ENCODE peak calls at places on chromosomes 16 and 17, in ten cellular contexts. J is NCI-H1105, D is germinal center, Z is T-helper 2 cell, Q is T-cell, K is HTR-8/SVneo, Y is NCI-H1417 treated with DMSO at 0.1 percent for 48 hours, B is cardiac muscle cell, N is IMR-90, O is NT2/D1. L is an unnamed sample.

GRCh38 chr16:8956265-8957060 is 7.2 kb downstream of the USP7 start:
- DNase-seq in O (no peak), N (no peak), J (no peak), K (no peak), B (no peak), Y (no peak), Z (no peak), Q (no peak), D (no peak), L (no peak)

GRCh38 chr17:62807812-62808575 is at the start of gene MARCHF10:
- DNase-seq in Q (no peak), D (peak), K (no peak), Z (peak), B (no peak), N (no peak), O (no peak), J (peak), Y (peak), L (no peak)

GRCh38 chr17:75843577-75844529 is at the start of gene UNC13D:
- DNase-seq in J (no peak), B (no peak), O (no peak), Q (peak), N (no peak), K (no peak), Z (peak), Y (no peak), D (peak), L (peak)

GRCh38 chr16:87819282-87819681 is 50.0 kb downstream of the SLC7A5 start:
- DNase-seq in J (no peak), D (no peak), B (no peak), Z (no peak), Q (no peak), K (no peak), N (no peak), O (no peak), Y (no peak), L (no peak)

GRCh38 chr17:38554430-38555350 is 51.1 kb downstream of the SRCIN1 start:
- DNase-seq in Q (no peak), K (no peak), Z (no peak), J (peak), Y (peak), O (no peak), N (peak), B (no peak), D (no peak), L (no peak)

GRCh38 chr17:7379134-7379533 is 1.8 kb upstream of the TNK1 start:
- DNase-seq in B (no peak), Q (no peak), Y (no peak), K (no peak), N (no peak), Z (no peak), O (no peak), J (no peak), D (no peak), L (no peak)

GRCh38 chr16:850668-851067 is 50.1 kb upstream of the GNG13 start:
- DNase-seq in J (no peak), K (no peak), N (no peak), Q (no peak), Z (no peak), Y (no peak), B (no peak), D (no peak), O (no peak), L (no peak)

GRCh38 chr17:65920996-65921395 is 270.9 kb downstream of the CEP112 start:
- DNase-seq in K (no peak), O (no peak), J (no peak), Q (no peak), N (no peak), B (peak), Y (no peak), Z (peak), D (no peak), L (no peak)

GRCh38 chr17:46929413-46929812 is 6.5 kb downstream of the GOSR2 start:
- DNase-seq in B (no peak), Q (no peak), Y (no peak), N (peak), J (no peak), D (no peak), O (no peak), Z (no peak), K (no peak), L (no peak)

GRCh38 chr17:17122781-17123483 is 80.7 kb downstream of the MPRIP start:
- DNase-seq in D (peak), B (no peak), N (no peak), Z (no peak), K (no peak), O (no peak), Q (no peak), J (no peak), Y (no peak), L (no peak)

GRCh38 chr16:89902980-89903379 is 15.7 kb upstream of the MC1R start:
- DNase-seq in O (no peak), J (no peak), K (no peak), B (no peak), Q (no peak), Y (no peak), Z (no peak), D (no peak), N (no peak), L (no peak)

GRCh38 chr17:35154486-35154885 is 6.9 kb downstream of the UNC45B start:
- DNase-seq in B (no peak), K (no peak), Q (no peak), N (no peak), Y (no peak), Z (no peak), O (no peak), J (no peak), D (no peak), L (no peak)

GRCh38 chr17:30155389-30155788 is 38.8 kb downstream of the NSRP1 start:
- DNase-seq in Z (no peak), N (no peak), B (no peak), J (no peak), D (no peak), Y (no peak), Q (no peak), K (no peak), O (no peak), L (no peak)

GRCh38 chr17:58630883-58631522 is 60.8 kb downstream of the TEX14 start:
- DNase-seq in Z (no peak), Q (peak), J (peak), Y (no peak), N (no peak), K (no peak), O (peak), B (peak), D (no peak), L (no peak)

GRCh38 chr17:13874817-13875216 is 194.5 kb upstream of the COX10 start:
- DNase-seq in Z (no peak), Y (no peak), B (no peak), D (no peak), N (no peak), J (no peak), O (no peak), Q (no peak), K (no peak), L (no peak)

GRCh38 chr17:27633312-27634025 is 2.5 kb downstream of the LGALS9 start:
- DNase-seq in Y (no peak), N (peak), J (no peak), D (no peak), B (no peak), O (no peak), K (no peak), Z (no peak), Q (no peak), L (no peak)

GRCh38 chr16:15642557-15643452 is at the start of gene MARF1:
- DNase-seq in Q (peak), Z (peak), K (peak), B (peak), J (peak), N (peak), Y (peak), D (peak), O (peak), L (peak)

GRCh38 chr16:1645914-1646525 is 32.1 kb upstream of the JPT2 start:
- DNase-seq in N (peak), J (no peak), Z (peak), Y (no peak), B (no peak), Q (peak), D (no peak), K (no peak), O (peak), L (no peak)

GRCh38 chr17:39410279-39410678 is 8.9 kb upstream of the FBXL20 start:
- DNase-seq in D (no peak), K (no peak), N (no peak), J (no peak), Y (no peak), B (no peak), O (no peak), Z (no peak), Q (no peak), L (no peak)

GRCh38 chr17:45750779-45751440 is 33.2 kb upstream of the CRHR1 start:
- DNase-seq in B (no peak), Y (no peak), N (no peak), Z (no peak), Q (no peak), K (no peak), J (no peak), D (no peak), O (no peak), L (no peak)

GRCh38 chr17:12342609-12343248 is 322.1 kb downstream of the MAP2K4 start:
- DNase-seq in D (peak), O (no peak), J (no peak), N (no peak), Y (no peak), Z (no peak), B (peak), Q (no peak), K (peak), L (no peak)

GRCh38 chr17:59105852-59106462 is 723 bp downstream of the TRIM37 start:
- DNase-seq in O (no peak), Q (peak), K (peak), D (peak), B (no peak), Z (peak), J (peak), Y (no peak), N (peak), L (peak)

GRCh38 chr17:28960256-28961106 is 9.2 kb upstream of the PHF12 start:
- DNase-seq in B (no peak), Y (no peak), N (no peak), J (no peak), K (no peak), O (no peak), Z (no peak), Q (no peak), D (no peak), L (no peak)

GRCh38 chr17:2995362-2995761 is 68.0 kb downstream of the OR1D5 start:
- DNase-seq in K (no peak), Y (no peak), J (no peak), Q (no peak), O (no peak), B (no peak), D (no peak), N (no peak), Z (no peak), L (no peak)

GRCh38 chr17:29617481-29618271 is 5.0 kb downstream of the CORO6 start:
- DNase-seq in D (peak), K (no peak), B (peak), N (peak), Y (no peak), Q (peak), O (no peak), Z (peak), J (peak), L (peak)

GRCh38 chr17:19363460-19364035 is 1.0 kb upstream of the B9D1 start:
- DNase-seq in Y (no peak), B (no peak), K (no peak), J (no peak), O (no peak), Z (no peak), Q (no peak), N (no peak), D (no peak), L (no peak)

GRCh38 chr16:83717308-83717707 is 90.5 kb upstream of the HSBP1 start:
- DNase-seq in Z (no peak), B (no peak), K (peak), N (no peak), D (no peak), Q (no peak), Y (no peak), J (no peak), O (no peak), L (no peak)

GRCh38 chr17:49987681-49988441 is 7.2 kb downstream of the DLX3 start:
- DNase-seq in Y (no peak), Q (no peak), K (peak), B (no peak), D (no peak), N (no peak), J (peak), O (no peak), Z (no peak), L (no peak)

GRCh38 chr17:78677303-78678219 is 100.4 kb upstream of the DNAH17 start:
- DNase-seq in N (no peak), Z (no peak), Y (no peak), B (no peak), J (no peak), K (no peak), D (no peak), O (no peak), Q (no peak), L (no peak)

GRCh38 chr17:28518578-28518977 is 12.4 kb downstream of the FOXN1 start:
- DNase-seq in Q (no peak), D (no peak), J (no peak), O (no peak), N (no peak), Z (no peak), B (no peak), K (no peak), Y (no peak), L (no peak)

GRCh38 chr17:48561894-48562810 is 16.0 kb downstream of the HOXB4 start:
- DNase-seq in Z (peak), Q (no peak), K (no peak), J (no peak), B (no peak), Y (no peak), N (peak), D (no peak), O (no peak), L (no peak)

GRCh38 chr16:84874983-84875382 is 55.2 kb downstream of the CRISPLD2 start:
- DNase-seq in D (no peak), J (no peak), Y (no peak), Z (no peak), K (no peak), N (peak), B (no peak), O (no peak), Q (no peak), L (no peak)

GRCh38 chr16:77211880-77212735 is 12.9 kb downstream of the SYCE1L start:
- DNase-seq in Q (peak), Y (peak), D (peak), B (peak), Z (peak), N (no peak), O (peak), J (peak), K (no peak), L (peak)

GRCh38 chr17:5866978-5867377 is 203.2 kb upstream of the WSCD1 start:
- DNase-seq in Y (no peak), K (no peak), Q (no peak), B (no peak), J (no peak), Z (no peak), D (no peak), N (no peak), O (no peak), L (no peak)